ENCODE peak calls at places on chromosomes 1 and 21, in four cellular contexts. K is neural progenitor cell, N is lower leg skin, O is astrocyte of the cerebellum. E is an unnamed sample.

GRCh38 chr1:109509176-109510134 is at the start of gene AMIGO1:
- DNase-seq in K (peak), O (no peak), N (no peak), E (no peak)

GRCh38 chr1:150979007-150979722 is 2.9 kb upstream of the ANXA9 start:
- DNase-seq in O (peak), K (peak), N (peak), E (peak)

GRCh38 chr1:218304281-218305039 is 19.4 kb downstream of the RRP15 start:
- DNase-seq in N (no peak), K (peak), O (peak), E (no peak)

GRCh38 chr1:228478912-228479665 is 8.1 kb upstream of the RNF187 start:
- DNase-seq in N (no peak), O (no peak), K (peak), E (no peak)

GRCh38 chr1:14706656-14707055 is 108.2 kb downstream of the KAZN start:
- DNase-seq in K (no peak), O (no peak), N (no peak), E (no peak)

GRCh38 chr1:150281758-150282557 is at the start of gene CIART:
- DNase-seq in O (peak), N (peak), K (peak), E (peak)

GRCh38 chr1:230222678-230223077 is 155.6 kb downstream of the GALNT2 start:
- DNase-seq in N (no peak), K (no peak), O (no peak), E (no peak)

GRCh38 chr1:43854473-43854872 is 79.1 kb upstream of the ARTN start:
- DNase-seq in N (no peak), O (no peak), K (no peak), E (no peak)

GRCh38 chr1:61183471-61184034 is 101.2 kb downstream of the NFIA start:
- DNase-seq in K (no peak), O (no peak), N (no peak), E (peak)

GRCh38 chr1:201021333-201022177 is 2.0 kb downstream of the KIF21B start:
- DNase-seq in O (no peak), N (no peak), K (peak), E (no peak)

GRCh38 chr1:8089535-8090228 is 63.6 kb upstream of the ERRFI1 start:
- DNase-seq in K (no peak), N (no peak), O (no peak), E (no peak)

GRCh38 chr1:93207211-93207610 is 26.7 kb downstream of the CCDC18 start:
- DNase-seq in N (no peak), O (no peak), K (no peak), E (no peak)

GRCh38 chr21:45997205-45997494 is 15.6 kb downstream of the COL6A1 start:
- DNase-seq in K (no peak), O (no peak), N (no peak), E (no peak)

GRCh38 chr1:2100775-2101108 is 50.5 kb downstream of the PRKCZ start:
- DNase-seq in N (no peak), K (no peak), O (no peak), E (no peak)

GRCh38 chr1:221717491-221717865 is 24.4 kb downstream of the DUSP10 start:
- DNase-seq in K (no peak), O (no peak), N (no peak), E (no peak)

GRCh38 chr1:226903819-226904710 is 33.6 kb downstream of the PSEN2 start:
- DNase-seq in K (no peak), N (no peak), O (peak), E (no peak)

GRCh38 chr1:156772222-156772621 is 4.9 kb downstream of the PRCC start:
- DNase-seq in K (no peak), N (no peak), O (no peak), E (no peak)
- TF ChIP-seq CTCF in K (no peak), N (no peak), O (no peak), E (no peak)

GRCh38 chr1:151977662-151978230 is 15.9 kb downstream of the S100A10 start:
- DNase-seq in O (no peak), N (no peak), K (no peak), E (no peak)

GRCh38 chr1:151982300-151983005 is 11.2 kb downstream of the S100A10 start:
- DNase-seq in O (no peak), N (no peak), K (no peak), E (no peak)

GRCh38 chr1:151978910-151979309 is 14.7 kb downstream of the S100A10 start:
- DNase-seq in N (no peak), O (no peak), K (no peak), E (no peak)

GRCh38 chr1:151981178-151981525 is 12.5 kb downstream of the S100A10 start:
- DNase-seq in N (no peak), K (no peak), O (no peak), E (no peak)

GRCh38 chr1:151980287-151981177 is 13.1 kb downstream of the S100A10 start:
- DNase-seq in N (peak), O (peak), K (no peak), E (peak)
- H3K4me3 ChIP-seq in N (no peak), O (no peak), K (no peak), E (no peak)

DNA sequence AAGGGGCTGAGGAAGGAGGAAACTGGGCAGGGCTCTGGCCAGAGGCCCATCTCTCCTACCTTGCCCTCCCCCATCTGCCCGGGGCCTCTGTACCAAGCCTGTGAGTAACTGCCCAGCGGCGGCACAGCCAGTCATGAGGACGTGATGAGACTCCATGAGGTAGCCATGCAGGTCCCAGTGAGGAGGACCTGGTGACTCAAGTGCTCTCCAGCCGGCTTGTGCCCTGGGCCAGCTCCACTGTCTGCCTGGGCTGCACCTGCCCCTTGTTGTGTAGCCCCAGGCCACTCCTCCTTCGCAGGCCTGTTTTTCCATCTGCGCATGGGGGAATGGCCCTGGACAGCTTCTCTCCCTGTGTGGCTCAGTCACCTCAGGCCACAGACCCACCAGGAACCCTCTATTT is 42.0 kb upstream of the PADI1 start:
- DNase-seq in O (no peak), K (no peak), N (no peak), E (peak)
- TF ChIP-seq CTCF in O (no peak), K (no peak), N (no peak), E (no peak)

DNA sequence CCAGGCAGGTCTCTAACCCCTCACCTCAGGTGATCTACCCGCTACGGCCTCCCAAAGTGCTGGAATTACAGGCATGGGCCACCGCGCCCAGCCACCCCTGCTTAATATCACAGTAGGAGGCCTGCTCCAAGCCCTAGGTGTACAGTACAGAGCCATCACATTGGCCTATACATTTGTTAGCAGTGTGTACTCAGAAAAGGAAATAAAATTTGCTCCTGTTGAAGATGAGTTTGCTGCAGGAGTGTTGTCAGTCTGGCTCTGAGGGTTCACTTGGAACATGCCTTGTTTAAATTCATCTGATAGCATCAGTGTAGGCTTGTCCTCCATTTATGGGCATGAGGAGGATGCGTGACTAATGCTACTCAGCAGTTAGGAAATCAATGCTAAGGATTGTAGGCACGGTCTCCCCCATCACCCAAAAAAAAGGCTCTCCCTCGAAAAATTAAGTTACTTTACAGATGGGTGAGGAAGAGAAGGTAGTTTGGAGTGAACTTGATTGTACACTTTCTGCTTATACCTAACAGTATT is 4.6 kb upstream of the ENAH start:
- DNase-seq in K (no peak), N (no peak), O (no peak), E (no peak)
- H3K4me3 ChIP-seq in K (no peak), N (no peak), O (no peak), E (no peak)

DNA sequence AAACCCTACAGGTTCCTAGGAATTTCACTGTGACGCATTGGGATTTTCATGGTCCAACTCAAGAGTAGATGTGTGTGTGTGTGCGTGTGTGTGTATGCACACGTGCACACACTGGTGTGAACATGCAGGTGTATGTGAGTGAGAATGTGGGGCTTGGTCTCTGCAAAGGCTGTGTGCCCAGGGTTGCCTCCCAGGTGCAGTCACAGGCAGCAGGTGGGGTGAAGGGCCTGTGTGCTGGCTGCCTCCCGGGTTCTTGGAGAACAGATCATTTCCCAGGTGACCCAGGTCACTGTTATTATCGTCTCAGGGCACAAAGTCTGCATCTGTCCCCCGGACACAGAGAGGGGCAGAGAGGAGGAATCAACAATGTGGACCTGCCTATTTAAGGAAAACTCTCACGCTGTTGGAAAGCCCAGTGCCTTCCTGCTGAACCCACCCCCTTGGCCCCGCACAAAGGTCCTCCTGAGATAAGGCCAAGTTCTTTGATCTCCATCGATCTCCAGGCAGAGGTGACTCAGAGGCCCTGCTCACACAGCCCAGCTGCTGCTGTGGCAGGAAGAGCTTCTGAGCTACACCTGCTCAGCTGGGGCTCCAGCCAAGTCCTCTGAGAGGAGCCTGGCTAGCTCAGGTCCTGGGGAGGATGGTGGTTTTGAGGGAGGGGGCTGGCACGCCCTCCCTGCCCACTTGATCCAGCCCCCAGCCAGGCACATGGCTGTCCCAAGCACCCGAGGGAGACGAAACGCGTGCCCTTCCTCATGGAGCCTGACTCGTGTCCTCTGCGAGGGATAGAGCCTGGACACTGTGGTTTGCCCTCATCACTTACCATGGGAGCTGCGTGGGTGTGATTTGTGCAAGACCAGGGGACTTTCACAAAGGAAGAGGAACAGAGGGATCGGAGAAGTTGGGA is 134.0 kb upstream of the ARHGEF16 start:
- DNase-seq in O (no peak), K (no peak), N (no peak), E (no peak)
- TF ChIP-seq CTCF in O (no peak), K (no peak), N (no peak), E (no peak)

GRCh38 chr1:184753093-184753492 is 1.6 kb downstream of the EDEM3 start:
- DNase-seq in K (no peak), O (no peak), N (no peak), E (no peak)
- H3K4me3 ChIP-seq in K (peak), O (no peak), N (no peak), E (peak)

GRCh38 chr21:39164523-39164922 is 18.7 kb downstream of the PSMG1 start:
- DNase-seq in O (no peak), K (no peak), N (no peak), E (no peak)
- TF ChIP-seq CTCF in O (no peak), K (no peak), N (no peak), E (no peak)